ENCODE peak calls at places on chromosomes 3 and 15, in six cellular contexts. U, Z, Q, I, Y and F are unnamed samples.

GRCh38 chr15:68057758-68058157 is 3.6 kb downstream of the PIAS1 start:
- DNase-seq in U (no peak), Z (no peak), Q (no peak), I (no peak), Y (no peak), F (no peak)

GRCh38 chr3:55645406-55645805 is 158.3 kb upstream of the WNT5A start:
- DNase-seq in U (no peak), Z (no peak), Q (no peak), I (no peak), Y (no peak), F (no peak)

GRCh38 chr15:73844356-73844755 is 29.0 kb upstream of the TBC1D21 start:
- DNase-seq in U (no peak), Z (no peak), Q (no peak), I (no peak), Y (no peak), F (no peak)

GRCh38 chr3:73509812-73510211 is 114.9 kb downstream of the PDZRN3 start:
- DNase-seq in U (no peak), Z (peak), Q (no peak), I (no peak), Y (no peak), F (no peak)

GRCh38 chr15:84834227-84834955 is 17.2 kb downstream of the ALPK3 start:
- DNase-seq in U (no peak), Z (no peak), Q (no peak), I (no peak), Y (no peak), F (no peak)

GRCh38 chr15:48966595-48967301 is 3.0 kb upstream of the SHC4 start:
- DNase-seq in U (peak), Z (peak), Q (no peak), I (peak), Y (peak), F (peak)

GRCh38 chr3:52086939-52087675 is 30.7 kb upstream of the DUSP7 start:
- DNase-seq in U (no peak), Z (no peak), Q (no peak), I (no peak), Y (no peak), F (no peak)

GRCh38 chr15:77107531-77108355 is 36.8 kb upstream of the TSPAN3 start:
- DNase-seq in U (peak), Z (peak), Q (peak), I (no peak), Y (peak), F (peak)

GRCh38 chr3:146371902-146372301 is 97.5 kb downstream of the PLSCR2 start:
- DNase-seq in U (no peak), Z (no peak), Q (no peak), I (no peak), Y (no peak), F (no peak)

GRCh38 chr3:179880868-179881267 is 155.9 kb downstream of the PEX5L start:
- DNase-seq in U (no peak), Z (no peak), Q (no peak), I (no peak), Y (no peak), F (no peak)

GRCh38 chr3:193711523-193711963 is 118.5 kb downstream of the OPA1 start:
- DNase-seq in U (no peak), Z (no peak), Q (no peak), I (no peak), Y (no peak), F (no peak)

DNA sequence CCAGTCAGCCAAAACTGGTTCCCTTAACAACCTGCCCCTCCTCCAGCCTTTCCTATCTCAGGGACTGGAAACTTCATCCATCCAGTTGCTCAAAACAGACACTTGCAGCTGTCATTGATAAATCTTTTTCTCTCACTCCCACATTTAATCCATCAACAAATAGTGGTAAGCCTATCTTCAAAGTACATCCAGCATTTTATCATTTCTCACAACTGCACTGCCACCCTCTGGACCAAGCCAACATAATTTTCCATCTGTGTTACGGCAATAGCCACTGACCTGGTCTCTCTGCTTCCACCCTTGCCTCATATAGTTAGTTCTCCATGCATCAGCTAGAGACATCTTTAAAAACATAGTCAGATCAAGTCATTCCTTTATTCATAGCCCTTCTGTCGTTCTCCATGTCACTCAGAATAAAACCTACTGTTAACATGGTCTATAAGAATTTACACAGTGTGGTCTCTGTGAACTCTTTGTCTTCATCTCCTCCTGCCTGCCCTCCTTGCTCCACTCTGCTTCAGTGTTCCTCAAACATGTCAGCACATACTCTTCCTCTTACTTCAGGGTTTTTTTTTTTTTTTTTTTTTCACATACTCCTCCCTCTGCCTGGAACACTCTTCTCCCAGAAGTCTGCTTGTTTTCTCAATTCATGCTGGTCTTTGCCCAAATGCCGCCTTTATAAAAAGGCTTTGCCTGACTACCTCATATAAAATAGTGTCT is 102.5 kb upstream of the COL6A5 start:
- DNase-seq in U (no peak), Z (peak), Q (no peak), I (peak), Y (no peak), F (peak)
- TF ChIP-seq CTCF in U (peak), Z (peak), Q (no peak), I (no peak), Y (no peak), F (peak)

DNA sequence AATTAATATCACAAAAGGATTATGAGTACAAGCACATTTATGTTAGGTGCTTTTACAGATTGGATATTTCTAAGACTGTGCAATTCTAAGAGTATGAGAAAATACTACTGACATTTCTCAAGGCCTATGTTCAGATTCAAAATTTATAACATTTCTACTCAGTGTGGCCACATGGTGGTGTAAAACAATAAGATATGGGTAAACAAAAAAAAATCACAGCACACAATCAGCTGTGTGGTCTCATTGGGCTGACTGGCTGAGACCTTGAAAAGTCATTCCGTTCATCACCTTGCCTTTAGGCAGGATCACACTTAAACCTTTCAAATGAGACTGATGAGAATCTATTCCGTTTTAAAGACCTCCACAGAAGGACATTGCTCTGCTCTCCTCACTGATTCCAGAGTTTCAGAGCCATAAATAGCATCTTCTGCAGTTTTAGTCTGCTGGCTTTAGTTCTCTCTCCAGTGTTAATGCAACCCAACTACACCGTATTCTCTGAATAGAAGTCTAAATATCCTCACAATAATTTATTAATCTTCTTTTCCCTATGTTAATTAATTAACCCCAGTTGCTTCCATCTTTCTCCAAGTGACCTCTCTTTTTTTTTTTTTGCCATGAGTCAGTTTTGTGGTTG is 158.2 kb downstream of the SPATA16 start:
- DNase-seq in U (no peak), Z (peak), Q (no peak), I (no peak), Y (no peak), F (no peak)
- TF ChIP-seq CTCF in U (peak), Z (no peak), Q (no peak), I (no peak), Y (no peak), F (no peak)

GRCh38 chr3:41103200-41103599 is 96.1 kb upstream of the CTNNB1 start:
- DNase-seq in U (no peak), Z (no peak), Q (no peak), I (no peak), Y (no peak), F (no peak)

GRCh38 chr3:41102053-41102556 is 97.2 kb upstream of the CTNNB1 start:
- DNase-seq in U (no peak), Z (no peak), Q (no peak), I (peak), Y (no peak), F (no peak)

GRCh38 chr3:41101231-41101630 is 98.1 kb upstream of the CTNNB1 start:
- DNase-seq in U (no peak), Z (no peak), Q (no peak), I (no peak), Y (no peak), F (no peak)

GRCh38 chr3:41097896-41098496 is 101.3 kb upstream of the CTNNB1 start:
- DNase-seq in U (no peak), Z (no peak), Q (no peak), I (no peak), Y (no peak), F (no peak)

GRCh38 chr3:41102750-41103149 is 96.6 kb upstream of the CTNNB1 start:
- DNase-seq in U (no peak), Z (no peak), Q (no peak), I (no peak), Y (no peak), F (no peak)
- TF ChIP-seq CTCF in U (no peak), Z (no peak), Q (no peak), I (no peak), Y (no peak), F (no peak)

GRCh38 chr3:128933213-128933921 is 53.9 kb downstream of the ACAD9 start:
- DNase-seq in U (no peak), Z (no peak), Q (no peak), I (no peak), Y (no peak), F (no peak)

GRCh38 chr3:128936341-128936740 is 56.9 kb downstream of the ACAD9 start:
- DNase-seq in U (no peak), Z (no peak), Q (no peak), I (no peak), Y (no peak), F (no peak)

GRCh38 chr3:128932516-128933212 is 53.2 kb downstream of the ACAD9 start:
- DNase-seq in U (no peak), Z (no peak), Q (peak), I (no peak), Y (no peak), F (no peak)

GRCh38 chr3:128935922-128936321 is 56.5 kb downstream of the ACAD9 start:
- DNase-seq in U (no peak), Z (no peak), Q (no peak), I (no peak), Y (no peak), F (no peak)

GRCh38 chr3:128933922-128934253 is 54.5 kb downstream of the ACAD9 start:
- DNase-seq in U (no peak), Z (no peak), Q (no peak), I (no peak), Y (no peak), F (no peak)
- TF ChIP-seq CTCF in U (no peak), Z (no peak), Q (no peak), I (no peak), Y (no peak), F (no peak)

DNA sequence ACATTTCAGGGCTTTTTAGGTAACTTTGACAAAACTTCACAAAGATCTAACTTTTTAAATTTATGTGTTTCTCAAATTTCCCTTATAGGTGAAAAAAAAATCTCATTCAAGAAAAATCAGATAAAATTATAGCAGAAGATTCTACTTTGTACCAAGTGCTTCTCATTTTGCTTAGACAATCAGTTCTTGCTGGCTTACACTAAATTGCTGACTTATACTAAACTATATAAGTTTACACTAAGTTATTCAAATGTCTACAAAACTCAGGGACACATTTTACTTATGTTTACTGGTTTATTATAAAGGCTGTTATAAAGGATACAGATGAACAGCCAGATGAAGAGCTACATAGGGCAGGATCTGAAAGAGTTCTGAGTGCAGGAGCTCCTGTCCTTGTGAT is 195.1 kb downstream of the ZPLD1 start:
- DNase-seq in U (no peak), Z (no peak), Q (no peak), I (no peak), Y (no peak), F (no peak)
- TF ChIP-seq CTCF in U (no peak), Z (no peak), Q (no peak), I (no peak), Y (no peak), F (no peak)

DNA sequence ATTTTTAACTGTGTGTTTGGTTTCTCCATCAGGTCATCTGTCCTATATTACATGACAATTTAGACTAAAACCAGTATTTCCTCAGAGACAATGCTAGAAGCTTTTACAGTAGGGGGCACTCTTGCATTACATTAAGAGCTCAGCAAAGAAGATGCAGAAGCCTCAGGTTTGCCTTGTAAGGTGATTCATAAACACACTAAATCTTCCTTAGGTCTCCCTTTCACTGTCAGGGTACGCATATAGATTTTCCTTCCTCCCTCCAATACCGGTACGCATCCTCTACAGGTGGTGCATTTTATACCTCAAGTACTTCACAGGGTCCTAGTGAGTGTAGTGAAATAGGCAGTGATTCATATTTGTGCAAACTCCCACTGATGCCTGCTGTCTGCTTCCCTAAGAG is 46.5 kb downstream of the CD86 start:
- DNase-seq in U (peak), Z (peak), Q (no peak), I (peak), Y (no peak), F (peak)
- TF ChIP-seq CTCF in U (peak), Z (peak), Q (peak), I (peak), Y (peak), F (peak)

GRCh38 chr3:77086408-77086807 is 46.5 kb downstream of the ROBO2 start:
- DNase-seq in U (no peak), Z (no peak), Q (no peak), I (no peak), Y (no peak), F (no peak)
- TF ChIP-seq CTCF in U (peak), Z (no peak), Q (no peak), I (no peak), Y (no peak), F (no peak)